ENCODE peak calls at places on chromosome 18, in five cellular contexts. One of them, this sample, is unnamed.

GRCh38 chr18:30623401-30624065 is 419.0 kb downstream of the DSC3 start:
- DNase-seq in upper lobe of right lung: no peak
- DNase-seq in CD4-positive, alpha-beta T cell: no peak
- DNase-seq in ovary: no peak
- DNase-seq in tibial artery: no peak
- DNase-seq in this sample: peak

GRCh38 chr18:9285604-9286003 is 49.0 kb upstream of the TWSG1 start:
- DNase-seq in upper lobe of right lung: no peak
- DNase-seq in CD4-positive, alpha-beta T cell: no peak
- DNase-seq in ovary: no peak
- DNase-seq in tibial artery: no peak
- DNase-seq in this sample: no peak

GRCh38 chr18:33556846-33557245 is 21.2 kb upstream of the ASXL3 start:
- DNase-seq in upper lobe of right lung: no peak
- DNase-seq in CD4-positive, alpha-beta T cell: no peak
- DNase-seq in ovary: no peak
- DNase-seq in tibial artery: no peak
- DNase-seq in this sample: no peak

GRCh38 chr18:29145993-29146539 is 969.1 kb upstream of the CDH2 start:
- DNase-seq in upper lobe of right lung: no peak
- DNase-seq in CD4-positive, alpha-beta T cell: no peak
- DNase-seq in ovary: no peak
- DNase-seq in tibial artery: no peak
- DNase-seq in this sample: no peak

GRCh38 chr18:76347341-76347740 is 147.7 kb downstream of the ZNF516 start:
- DNase-seq in upper lobe of right lung: no peak
- DNase-seq in CD4-positive, alpha-beta T cell: no peak
- DNase-seq in ovary: no peak
- DNase-seq in tibial artery: no peak
- DNase-seq in this sample: no peak

GRCh38 chr18:52499646-52500045 is 159.6 kb downstream of the DCC start:
- DNase-seq in upper lobe of right lung: no peak
- DNase-seq in CD4-positive, alpha-beta T cell: no peak
- DNase-seq in ovary: no peak
- DNase-seq in tibial artery: no peak
- DNase-seq in this sample: peak

GRCh38 chr18:34695300-34695699 is 14.8 kb upstream of the DTNA start:
- DNase-seq in upper lobe of right lung: no peak
- DNase-seq in CD4-positive, alpha-beta T cell: no peak
- DNase-seq in ovary: no peak
- DNase-seq in tibial artery: no peak
- DNase-seq in this sample: no peak

GRCh38 chr18:45730832-45731545 is 7.0 kb downstream of the SLC14A1 start:
- DNase-seq in upper lobe of right lung: no peak
- DNase-seq in CD4-positive, alpha-beta T cell: no peak
- DNase-seq in ovary: no peak
- DNase-seq in tibial artery: no peak
- DNase-seq in this sample: peak

GRCh38 chr18:64806232-64806631 is 657.3 kb upstream of the LINC00305 start:
- DNase-seq in upper lobe of right lung: no peak
- DNase-seq in CD4-positive, alpha-beta T cell: no peak
- DNase-seq in ovary: no peak
- DNase-seq in tibial artery: no peak
- DNase-seq in this sample: peak

GRCh38 chr18:31064130-31064529 is 21.6 kb upstream of the DSC3 start:
- DNase-seq in upper lobe of right lung: no peak
- DNase-seq in CD4-positive, alpha-beta T cell: no peak
- DNase-seq in ovary: no peak
- DNase-seq in tibial artery: no peak
- DNase-seq in this sample: no peak

GRCh38 chr18:35054401-35054800 is 13.2 kb downstream of the MAPRE2 start:
- DNase-seq in upper lobe of right lung: no peak
- DNase-seq in CD4-positive, alpha-beta T cell: no peak
- DNase-seq in ovary: no peak
- DNase-seq in tibial artery: no peak
- DNase-seq in this sample: no peak

GRCh38 chr18:32629990-32630389 is 142.8 kb downstream of the KLHL14 start:
- DNase-seq in upper lobe of right lung: no peak
- DNase-seq in CD4-positive, alpha-beta T cell: no peak
- DNase-seq in ovary: no peak
- DNase-seq in tibial artery: no peak
- DNase-seq in this sample: no peak

GRCh38 chr18:1017227-1017626 is 112.6 kb downstream of the ADCYAP1 start:
- DNase-seq in upper lobe of right lung: no peak
- DNase-seq in CD4-positive, alpha-beta T cell: no peak
- DNase-seq in ovary: no peak
- DNase-seq in tibial artery: no peak
- DNase-seq in this sample: no peak

GRCh38 chr18:79876497-79876896 is 75.0 kb downstream of the SLC66A2 start:
- DNase-seq in upper lobe of right lung: peak
- DNase-seq in CD4-positive, alpha-beta T cell: no peak
- DNase-seq in ovary: peak
- DNase-seq in tibial artery: no peak
- DNase-seq in this sample: peak

GRCh38 chr18:56869189-56869777 is 218.1 kb downstream of the WDR7 start:
- DNase-seq in upper lobe of right lung: no peak
- DNase-seq in CD4-positive, alpha-beta T cell: no peak
- DNase-seq in ovary: no peak
- DNase-seq in tibial artery: no peak
- DNase-seq in this sample: peak

GRCh38 chr18:22471546-22472131 is 53.9 kb upstream of the CTAGE1 start:
- DNase-seq in upper lobe of right lung: no peak
- DNase-seq in CD4-positive, alpha-beta T cell: no peak
- DNase-seq in ovary: no peak
- DNase-seq in tibial artery: peak
- DNase-seq in this sample: peak

GRCh38 chr18:28606686-28607085 is 429.8 kb upstream of the CDH2 start:
- DNase-seq in upper lobe of right lung: no peak
- DNase-seq in CD4-positive, alpha-beta T cell: no peak
- DNase-seq in ovary: no peak
- DNase-seq in tibial artery: no peak
- DNase-seq in this sample: no peak

GRCh38 chr18:59628995-59629394 is 68.2 kb downstream of the CCBE1 start:
- DNase-seq in upper lobe of right lung: no peak
- DNase-seq in CD4-positive, alpha-beta T cell: no peak
- DNase-seq in ovary: no peak
- DNase-seq in tibial artery: no peak
- DNase-seq in this sample: no peak

GRCh38 chr18:471701-472100 is 28.8 kb downstream of the COLEC12 start:
- DNase-seq in upper lobe of right lung: no peak
- DNase-seq in CD4-positive, alpha-beta T cell: no peak
- DNase-seq in ovary: no peak
- DNase-seq in tibial artery: no peak
- DNase-seq in this sample: peak

GRCh38 chr18:29749699-29750098 is 1292.8 kb downstream of the DSC3 start:
- DNase-seq in upper lobe of right lung: no peak
- DNase-seq in CD4-positive, alpha-beta T cell: no peak
- DNase-seq in ovary: no peak
- DNase-seq in tibial artery: no peak
- DNase-seq in this sample: peak

GRCh38 chr18:63511285-63511684 is 30.9 kb upstream of the SERPINB12 start:
- DNase-seq in upper lobe of right lung: no peak
- DNase-seq in CD4-positive, alpha-beta T cell: no peak
- DNase-seq in ovary: no peak
- DNase-seq in tibial artery: no peak
- DNase-seq in this sample: peak

GRCh38 chr18:29164993-29165599 is 988.2 kb upstream of the CDH2 start:
- DNase-seq in upper lobe of right lung: no peak
- DNase-seq in CD4-positive, alpha-beta T cell: no peak
- DNase-seq in ovary: no peak
- DNase-seq in tibial artery: no peak
- DNase-seq in this sample: peak

GRCh38 chr18:31977270-31977872 is 34.4 kb upstream of the TRAPPC8 start:
- DNase-seq in upper lobe of right lung: no peak
- DNase-seq in CD4-positive, alpha-beta T cell: no peak
- DNase-seq in ovary: no peak
- DNase-seq in tibial artery: no peak
- DNase-seq in this sample: peak

GRCh38 chr18:45760443-45761036 is 36.6 kb downstream of the SLC14A1 start:
- DNase-seq in upper lobe of right lung: no peak
- DNase-seq in CD4-positive, alpha-beta T cell: no peak
- DNase-seq in ovary: no peak
- DNase-seq in tibial artery: no peak
- DNase-seq in this sample: no peak

GRCh38 chr18:44564922-44565321 is 115.8 kb upstream of the SETBP1 start:
- DNase-seq in upper lobe of right lung: no peak
- DNase-seq in CD4-positive, alpha-beta T cell: no peak
- DNase-seq in ovary: no peak
- DNase-seq in tibial artery: no peak
- DNase-seq in this sample: no peak

GRCh38 chr18:79881695-79882094 is 69.8 kb downstream of the SLC66A2 start:
- DNase-seq in upper lobe of right lung: no peak
- DNase-seq in CD4-positive, alpha-beta T cell: no peak
- DNase-seq in ovary: no peak
- DNase-seq in tibial artery: no peak
- DNase-seq in this sample: no peak

GRCh38 chr18:23690505-23691068 is 1.3 kb downstream of the LAMA3 start:
- DNase-seq in upper lobe of right lung: peak
- DNase-seq in CD4-positive, alpha-beta T cell: no peak
- DNase-seq in ovary: no peak
- DNase-seq in tibial artery: no peak
- DNase-seq in this sample: peak

GRCh38 chr18:23684515-23685197 is 4.6 kb upstream of the LAMA3 start:
- DNase-seq in upper lobe of right lung: no peak
- DNase-seq in CD4-positive, alpha-beta T cell: no peak
- DNase-seq in ovary: no peak
- DNase-seq in tibial artery: no peak
- DNase-seq in this sample: peak

GRCh38 chr18:23689616-23690504 is 607 bp downstream of the LAMA3 start:
- DNase-seq in upper lobe of right lung: peak
- DNase-seq in CD4-positive, alpha-beta T cell: no peak
- DNase-seq in ovary: peak
- DNase-seq in tibial artery: no peak
- DNase-seq in this sample: peak

GRCh38 chr18:23688528-23688927 is 725 bp upstream of the LAMA3 start:
- DNase-seq in upper lobe of right lung: no peak
- DNase-seq in CD4-positive, alpha-beta T cell: no peak
- DNase-seq in ovary: no peak
- DNase-seq in tibial artery: no peak
- DNase-seq in this sample: no peak

DNA sequence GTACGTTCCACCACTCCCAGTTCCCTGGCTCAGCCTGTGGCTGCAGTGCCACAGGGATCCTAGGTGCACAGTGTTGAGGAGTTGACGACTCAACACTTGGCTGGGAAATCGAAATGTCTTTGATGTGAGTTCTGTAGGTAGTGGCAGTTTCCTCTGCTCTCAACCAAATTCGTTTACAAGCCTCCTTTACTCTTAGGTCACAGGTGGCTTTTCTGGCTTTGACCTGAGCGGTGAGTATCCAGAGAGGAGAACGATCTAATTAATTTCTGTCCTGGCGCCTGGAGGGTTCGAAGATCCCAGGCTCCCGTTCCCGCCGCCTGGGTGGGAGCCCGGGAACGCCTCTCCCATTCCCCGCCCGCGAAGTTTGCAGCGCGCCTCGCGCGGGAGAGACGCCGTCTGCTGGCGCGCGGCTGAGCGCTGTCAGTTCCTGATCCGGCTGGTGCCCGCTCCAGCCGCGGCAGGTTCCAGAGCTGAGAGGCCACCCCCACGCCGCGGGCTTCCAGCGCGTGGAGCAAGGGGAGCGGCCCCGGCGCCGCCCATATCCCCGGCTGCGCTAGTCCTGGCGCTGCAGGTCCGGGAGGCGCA is at the start of gene LAMA3:
- DNase-seq in upper lobe of right lung: peak
- DNase-seq in CD4-positive, alpha-beta T cell: no peak
- DNase-seq in ovary: peak
- DNase-seq in tibial artery: peak
- DNase-seq in this sample: peak
- TF ChIP-seq CTCF in upper lobe of right lung: peak
- TF ChIP-seq CTCF in CD4-positive, alpha-beta T cell: no peak
- TF ChIP-seq CTCF in ovary: peak
- TF ChIP-seq CTCF in tibial artery: peak
- TF ChIP-seq CTCF in this sample: no peak

DNA sequence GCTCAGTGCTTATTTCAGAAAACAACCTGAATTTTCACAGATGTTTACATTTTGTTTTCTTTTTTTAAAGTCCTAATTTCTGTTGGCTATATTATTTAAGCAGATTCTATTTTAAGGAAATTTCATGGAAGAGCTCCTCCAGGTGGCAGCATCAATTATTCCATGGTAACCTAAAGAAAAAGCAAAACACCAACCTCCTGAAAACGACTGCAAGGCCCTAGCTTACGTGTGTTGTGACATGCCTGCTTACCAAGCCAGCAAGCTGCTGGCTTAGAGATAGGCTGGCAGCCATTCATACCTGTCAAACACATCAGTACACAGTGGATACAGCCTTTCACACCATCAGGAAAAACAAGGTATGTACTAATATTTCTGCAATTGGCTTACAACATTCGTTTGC is 64.9 kb downstream of the LPIN2 start:
- DNase-seq in upper lobe of right lung: no peak
- DNase-seq in CD4-positive, alpha-beta T cell: no peak
- DNase-seq in ovary: no peak
- DNase-seq in tibial artery: no peak
- DNase-seq in this sample: peak
- TF ChIP-seq CTCF in upper lobe of right lung: peak
- TF ChIP-seq CTCF in CD4-positive, alpha-beta T cell: no peak
- TF ChIP-seq CTCF in ovary: peak
- TF ChIP-seq CTCF in tibial artery: peak
- TF ChIP-seq CTCF in this sample: peak

DNA sequence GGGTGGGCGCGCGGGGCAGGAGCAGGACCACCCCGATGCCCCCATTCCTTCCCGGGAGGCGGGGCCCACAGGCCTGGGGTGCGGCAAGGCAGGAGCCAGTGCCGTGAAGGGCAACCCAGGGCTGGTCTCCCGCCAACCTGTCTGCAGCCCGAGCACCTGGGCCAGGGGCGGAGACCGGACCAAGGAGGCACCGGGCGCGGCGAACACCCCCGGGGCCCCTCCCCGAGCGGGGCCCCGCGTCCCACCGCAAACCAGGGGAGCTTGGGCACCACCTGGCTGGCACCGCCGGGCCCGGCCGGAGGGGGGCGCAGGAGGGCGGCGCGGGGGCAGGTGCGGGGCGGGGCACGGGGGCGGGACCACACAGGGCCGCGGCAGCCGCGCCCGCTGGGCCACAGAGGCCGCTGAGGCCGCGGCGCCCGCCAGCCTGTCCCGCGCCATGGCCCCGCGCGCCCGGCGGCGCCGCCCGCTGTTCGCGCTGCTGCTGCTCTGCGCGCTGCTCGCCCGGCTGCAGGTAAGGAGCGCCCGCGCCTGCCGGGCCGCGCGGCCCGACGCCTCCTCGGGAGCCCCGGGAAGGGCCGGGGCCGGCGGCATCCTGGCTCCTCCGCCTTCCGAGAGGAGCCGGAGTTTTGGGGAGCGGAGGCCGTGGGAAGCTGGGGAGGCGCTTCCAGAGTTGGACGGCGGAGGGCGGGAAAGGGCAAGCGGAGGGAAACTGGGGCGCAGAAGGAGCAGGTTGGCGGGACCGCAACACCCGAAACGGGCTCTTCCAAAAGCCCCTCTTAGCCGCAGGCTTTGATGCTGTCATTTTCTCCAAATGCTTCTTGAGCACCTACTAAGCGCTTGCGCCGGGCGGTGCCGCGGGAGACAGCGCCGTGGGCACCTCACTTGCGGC is at the start of gene TNFRSF11A:
- DNase-seq in upper lobe of right lung: peak
- DNase-seq in CD4-positive, alpha-beta T cell: peak
- DNase-seq in ovary: no peak
- DNase-seq in tibial artery: no peak
- DNase-seq in this sample: peak
- TF ChIP-seq CTCF in upper lobe of right lung: peak
- TF ChIP-seq CTCF in CD4-positive, alpha-beta T cell: no peak
- TF ChIP-seq CTCF in ovary: no peak
- TF ChIP-seq CTCF in tibial artery: peak
- TF ChIP-seq CTCF in this sample: peak

GRCh38 chr18:4130734-4131719 is 324.1 kb downstream of the DLGAP1 start:
- DNase-seq in upper lobe of right lung: no peak
- DNase-seq in CD4-positive, alpha-beta T cell: no peak
- DNase-seq in ovary: no peak
- DNase-seq in tibial artery: no peak
- DNase-seq in this sample: no peak
- TF ChIP-seq CTCF in upper lobe of right lung: no peak
- TF ChIP-seq CTCF in CD4-positive, alpha-beta T cell: no peak
- TF ChIP-seq CTCF in ovary: no peak
- TF ChIP-seq CTCF in tibial artery: no peak
- TF ChIP-seq CTCF in this sample: peak